ENCODE peak calls at places on chromosomes 16 and 17, in six cellular contexts. One of them, this sample, is unnamed.

GRCh38 chr17:2400877-2401425 is at the start of gene MNT:
- DNase-seq in foreskin fibroblast: peak
- DNase-seq in transverse colon: peak
- DNase-seq in brain microvascular endothelial cell: peak
- DNase-seq in uterus: peak
- DNase-seq in progenitor cell of endocrine pancreas: peak
- DNase-seq in this sample: peak

GRCh38 chr17:63692195-63692816 is 7.6 kb downstream of the LIMD2 start:
- DNase-seq in transverse colon: no peak
- DNase-seq in uterus: no peak
- DNase-seq in brain microvascular endothelial cell: no peak
- DNase-seq in progenitor cell of endocrine pancreas: no peak
- DNase-seq in foreskin fibroblast: peak
- DNase-seq in this sample: no peak

GRCh38 chr16:89918453-89919347 is at the start of gene MC1R:
- DNase-seq in progenitor cell of endocrine pancreas: peak
- DNase-seq in transverse colon: no peak
- DNase-seq in foreskin fibroblast: peak
- DNase-seq in brain microvascular endothelial cell: peak
- DNase-seq in uterus: no peak
- DNase-seq in this sample: no peak

GRCh38 chr17:40528692-40529417 is 27.4 kb upstream of the TNS4 start:
- DNase-seq in uterus: peak
- DNase-seq in brain microvascular endothelial cell: no peak
- DNase-seq in progenitor cell of endocrine pancreas: no peak
- DNase-seq in transverse colon: no peak
- DNase-seq in foreskin fibroblast: no peak
- DNase-seq in this sample: no peak

GRCh38 chr17:2689411-2690164 is 22.0 kb downstream of the CLUH start:
- DNase-seq in brain microvascular endothelial cell: no peak
- DNase-seq in foreskin fibroblast: peak
- DNase-seq in transverse colon: no peak
- DNase-seq in progenitor cell of endocrine pancreas: peak
- DNase-seq in uterus: no peak
- DNase-seq in this sample: peak

GRCh38 chr17:20241855-20242254 is 225.5 kb downstream of the LGALS9B start:
- DNase-seq in uterus: no peak
- DNase-seq in transverse colon: no peak
- DNase-seq in progenitor cell of endocrine pancreas: no peak
- DNase-seq in foreskin fibroblast: no peak
- DNase-seq in brain microvascular endothelial cell: no peak
- DNase-seq in this sample: no peak

GRCh38 chr17:75737133-75737962 is 16.1 kb downstream of the ITGB4 start:
- DNase-seq in foreskin fibroblast: no peak
- DNase-seq in uterus: no peak
- DNase-seq in progenitor cell of endocrine pancreas: no peak
- DNase-seq in brain microvascular endothelial cell: no peak
- DNase-seq in transverse colon: no peak
- DNase-seq in this sample: no peak

GRCh38 chr17:82781894-82782274 is 30.0 kb downstream of the TBCD start:
- DNase-seq in brain microvascular endothelial cell: peak
- DNase-seq in transverse colon: peak
- DNase-seq in progenitor cell of endocrine pancreas: peak
- DNase-seq in uterus: peak
- DNase-seq in foreskin fibroblast: peak
- DNase-seq in this sample: peak

GRCh38 chr16:53629607-53630312 is 73.9 kb downstream of the RPGRIP1L start:
- DNase-seq in uterus: no peak
- DNase-seq in transverse colon: no peak
- DNase-seq in progenitor cell of endocrine pancreas: no peak
- DNase-seq in brain microvascular endothelial cell: no peak
- DNase-seq in foreskin fibroblast: no peak
- DNase-seq in this sample: no peak

GRCh38 chr16:1425616-1426370 is 5.1 kb upstream of the PERCC1 start:
- DNase-seq in transverse colon: no peak
- DNase-seq in progenitor cell of endocrine pancreas: no peak
- DNase-seq in brain microvascular endothelial cell: no peak
- DNase-seq in foreskin fibroblast: no peak
- DNase-seq in uterus: no peak
- DNase-seq in this sample: no peak

GRCh38 chr17:82414548-82415281 is 3.4 kb upstream of the HEXD start:
- DNase-seq in brain microvascular endothelial cell: peak
- DNase-seq in foreskin fibroblast: peak
- DNase-seq in uterus: peak
- DNase-seq in progenitor cell of endocrine pancreas: peak
- DNase-seq in transverse colon: peak
- DNase-seq in this sample: peak

GRCh38 chr16:58000706-58001676 is at the start of gene USB1:
- DNase-seq in foreskin fibroblast: peak
- DNase-seq in brain microvascular endothelial cell: peak
- DNase-seq in progenitor cell of endocrine pancreas: peak
- DNase-seq in uterus: peak
- DNase-seq in transverse colon: peak
- DNase-seq in this sample: peak
- TF ChIP-seq CTCF in foreskin fibroblast: peak
- TF ChIP-seq CTCF in brain microvascular endothelial cell: peak
- TF ChIP-seq CTCF in progenitor cell of endocrine pancreas: peak
- TF ChIP-seq CTCF in uterus: peak
- TF ChIP-seq CTCF in transverse colon: peak
- TF ChIP-seq CTCF in this sample: peak

DNA sequence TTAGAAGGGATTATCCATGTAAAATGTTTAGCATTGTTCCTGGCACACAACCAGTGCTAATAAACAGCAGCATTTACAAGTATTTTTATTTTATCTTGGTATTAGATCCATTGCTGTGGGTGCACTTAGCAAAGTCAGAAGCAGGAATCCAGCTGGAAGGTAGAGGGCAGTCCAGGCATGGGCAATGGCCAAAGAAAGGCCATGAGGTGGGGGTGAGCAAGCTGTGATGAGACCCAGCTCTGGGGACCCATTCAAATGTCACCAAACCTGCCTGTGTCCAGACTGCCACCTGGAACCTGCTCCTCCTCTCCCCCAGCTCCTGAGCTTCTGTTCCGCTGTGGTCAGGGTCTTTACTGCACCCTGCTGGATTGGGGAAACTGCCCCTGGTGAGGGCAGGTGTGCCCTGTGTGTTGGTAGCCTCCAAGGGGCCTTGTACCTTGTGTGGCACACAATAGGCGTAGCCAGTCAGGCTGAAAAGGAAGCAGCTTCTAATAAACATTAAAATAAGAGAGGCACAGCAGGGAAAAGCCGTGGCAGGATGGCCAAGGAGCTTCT is 118.0 kb upstream of the CRHR1 start:
- DNase-seq in foreskin fibroblast: no peak
- DNase-seq in progenitor cell of endocrine pancreas: no peak
- DNase-seq in brain microvascular endothelial cell: no peak
- DNase-seq in transverse colon: no peak
- DNase-seq in uterus: no peak
- DNase-seq in this sample: no peak
- TF ChIP-seq CTCF in foreskin fibroblast: no peak
- TF ChIP-seq CTCF in progenitor cell of endocrine pancreas: no peak
- TF ChIP-seq CTCF in brain microvascular endothelial cell: peak
- TF ChIP-seq CTCF in transverse colon: no peak
- TF ChIP-seq CTCF in uterus: no peak
- TF ChIP-seq CTCF in this sample: no peak

GRCh38 chr17:8988263-8988662 is 22.8 kb upstream of the PIK3R5 start:
- DNase-seq in uterus: no peak
- DNase-seq in progenitor cell of endocrine pancreas: no peak
- DNase-seq in brain microvascular endothelial cell: no peak
- DNase-seq in foreskin fibroblast: no peak
- DNase-seq in transverse colon: no peak
- DNase-seq in this sample: no peak

GRCh38 chr17:8991514-8992285 is 26.2 kb upstream of the PIK3R5 start:
- DNase-seq in transverse colon: peak
- DNase-seq in uterus: no peak
- DNase-seq in brain microvascular endothelial cell: peak
- DNase-seq in progenitor cell of endocrine pancreas: peak
- DNase-seq in foreskin fibroblast: peak
- DNase-seq in this sample: peak

GRCh38 chr17:8985054-8985701 is 19.7 kb upstream of the PIK3R5 start:
- DNase-seq in brain microvascular endothelial cell: no peak
- DNase-seq in transverse colon: no peak
- DNase-seq in progenitor cell of endocrine pancreas: no peak
- DNase-seq in uterus: no peak
- DNase-seq in foreskin fibroblast: no peak
- DNase-seq in this sample: no peak

GRCh38 chr17:8981443-8981842 is 15.9 kb upstream of the PIK3R5 start:
- DNase-seq in progenitor cell of endocrine pancreas: no peak
- DNase-seq in foreskin fibroblast: no peak
- DNase-seq in transverse colon: no peak
- DNase-seq in uterus: no peak
- DNase-seq in brain microvascular endothelial cell: no peak
- DNase-seq in this sample: no peak

GRCh38 chr17:8986295-8986694 is 20.8 kb upstream of the PIK3R5 start:
- DNase-seq in progenitor cell of endocrine pancreas: no peak
- DNase-seq in foreskin fibroblast: no peak
- DNase-seq in transverse colon: no peak
- DNase-seq in uterus: no peak
- DNase-seq in brain microvascular endothelial cell: no peak
- DNase-seq in this sample: no peak
- TF ChIP-seq CTCF in progenitor cell of endocrine pancreas: no peak
- TF ChIP-seq CTCF in foreskin fibroblast: no peak
- TF ChIP-seq CTCF in transverse colon: no peak
- TF ChIP-seq CTCF in uterus: no peak
- TF ChIP-seq CTCF in brain microvascular endothelial cell: peak
- TF ChIP-seq CTCF in this sample: no peak

DNA sequence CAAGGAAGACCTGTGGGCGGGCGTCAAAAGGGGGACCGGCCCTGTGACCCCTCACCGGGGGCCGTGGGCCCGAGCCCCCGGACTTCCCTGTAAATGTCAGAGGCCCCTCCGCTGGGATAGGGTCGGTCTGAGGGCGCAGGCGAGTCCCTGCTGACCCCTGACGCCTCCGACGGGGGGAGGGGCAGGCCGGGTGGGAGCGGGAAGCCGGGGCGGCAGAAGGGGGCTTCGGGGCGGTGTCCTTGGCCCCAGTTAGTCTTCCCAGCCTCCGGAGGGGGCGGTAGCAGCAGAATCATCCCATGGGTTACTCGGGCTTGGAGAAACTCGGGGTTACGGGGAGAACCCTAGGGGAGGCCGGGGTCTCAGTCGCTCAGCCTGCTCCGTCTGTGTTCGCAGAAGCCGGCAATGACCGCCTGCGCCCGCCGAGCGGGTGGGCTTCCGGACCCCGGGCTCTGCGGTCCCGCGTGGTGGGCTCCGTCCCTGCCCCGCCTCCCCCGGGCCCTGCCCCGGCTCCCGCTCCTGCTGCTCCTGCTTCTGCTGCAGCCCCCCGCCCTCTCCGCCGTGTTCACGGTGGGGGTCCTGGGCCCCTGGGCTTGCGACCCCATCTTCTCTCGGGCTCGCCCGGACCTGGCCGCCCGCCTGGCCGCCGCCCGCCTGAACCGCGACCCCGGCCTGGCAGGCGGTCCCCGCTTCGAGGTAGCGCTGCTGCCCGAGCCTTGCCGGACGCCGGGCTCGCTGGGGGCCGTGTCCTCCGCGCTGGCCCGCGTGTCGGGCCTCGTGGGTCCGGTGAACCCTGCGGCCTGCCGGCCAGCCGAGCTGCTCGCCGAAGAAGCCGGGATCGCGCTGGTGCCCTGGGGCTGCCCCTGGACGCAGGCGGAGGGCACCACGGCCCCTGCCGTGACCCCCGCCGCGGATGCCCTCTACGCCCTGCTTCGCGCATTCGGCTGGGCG is 505 bp downstream of the GUCY2D start:
- DNase-seq in foreskin fibroblast: peak
- DNase-seq in uterus: no peak
- DNase-seq in brain microvascular endothelial cell: no peak
- DNase-seq in transverse colon: no peak
- DNase-seq in progenitor cell of endocrine pancreas: no peak
- DNase-seq in this sample: no peak
- TF ChIP-seq CTCF in foreskin fibroblast: no peak
- TF ChIP-seq CTCF in uterus: no peak
- TF ChIP-seq CTCF in brain microvascular endothelial cell: no peak
- TF ChIP-seq CTCF in transverse colon: no peak
- TF ChIP-seq CTCF in progenitor cell of endocrine pancreas: no peak
- TF ChIP-seq CTCF in this sample: no peak

GRCh38 chr16:67407788-67408452 is 8.4 kb downstream of the ZDHHC1 start:
- DNase-seq in uterus: no peak
- DNase-seq in foreskin fibroblast: no peak
- DNase-seq in transverse colon: no peak
- DNase-seq in brain microvascular endothelial cell: no peak
- DNase-seq in progenitor cell of endocrine pancreas: no peak
- DNase-seq in this sample: no peak
- TF ChIP-seq CTCF in uterus: no peak
- TF ChIP-seq CTCF in foreskin fibroblast: peak
- TF ChIP-seq CTCF in transverse colon: no peak
- TF ChIP-seq CTCF in brain microvascular endothelial cell: peak
- TF ChIP-seq CTCF in progenitor cell of endocrine pancreas: no peak
- TF ChIP-seq CTCF in this sample: peak

DNA sequence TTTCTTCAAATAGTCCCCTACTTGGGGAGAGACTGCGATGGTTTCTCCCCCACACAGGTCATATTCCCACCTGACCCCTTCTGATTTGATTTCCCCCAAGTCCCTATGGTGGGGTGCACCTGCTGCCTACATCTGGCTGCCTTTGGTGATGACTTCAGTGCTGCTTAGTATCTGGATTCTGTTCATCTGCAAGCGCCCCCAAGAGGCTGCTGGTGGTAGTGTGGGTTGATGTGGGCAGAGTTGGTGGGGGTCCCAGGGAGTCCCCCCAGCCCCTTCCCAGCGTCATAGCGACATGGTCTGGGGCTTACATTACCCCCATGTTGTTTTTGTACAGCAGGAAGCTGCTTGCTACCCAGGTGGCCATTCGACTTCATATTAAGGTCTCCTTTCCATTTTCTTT is 99.2 kb downstream of the NTN1 start:
- DNase-seq in uterus: no peak
- DNase-seq in progenitor cell of endocrine pancreas: no peak
- DNase-seq in transverse colon: no peak
- DNase-seq in brain microvascular endothelial cell: no peak
- DNase-seq in foreskin fibroblast: no peak
- DNase-seq in this sample: no peak
- TF ChIP-seq CTCF in uterus: no peak
- TF ChIP-seq CTCF in progenitor cell of endocrine pancreas: peak
- TF ChIP-seq CTCF in transverse colon: no peak
- TF ChIP-seq CTCF in brain microvascular endothelial cell: peak
- TF ChIP-seq CTCF in foreskin fibroblast: no peak
- TF ChIP-seq CTCF in this sample: peak